ENCODE peak calls at places on chromosomes 7 and 10, in six cellular contexts. X is fibroblast of lung, Y is H1, Q is neuronal stem cell, T is HepG2, L is mammary epithelial cell. M is an unnamed sample.

GRCh38 chr10:124741922-124742417 is 2.2 kb downstream of the FAM53B start:
- DNase-seq in T (no peak), Q (no peak), X (no peak), Y (no peak), L (peak), M (peak)

GRCh38 chr7:139023076-139023475 is 12.8 kb downstream of the ZC3HAV1L start:
- DNase-seq in T (no peak), Y (no peak), L (no peak), Q (no peak), X (no peak), M (no peak)

GRCh38 chr7:115689941-115690340 is 340.6 kb downstream of the TFEC start:
- DNase-seq in Q (no peak), X (peak), Y (no peak), L (no peak), T (no peak), M (no peak)

GRCh38 chr7:149856-150636 is 42.3 kb upstream of the FAM20C start:
- DNase-seq in Q (no peak), Y (no peak), X (no peak), T (no peak), L (no peak), M (no peak)

GRCh38 chr7:45923818-45924217 is 2.7 kb upstream of the IGFBP3 start:
- DNase-seq in Q (no peak), T (no peak), Y (no peak), X (no peak), L (no peak), M (no peak)

GRCh38 chr7:44104880-44105771 is 981 bp downstream of the AEBP1 start:
- DNase-seq in L (peak), X (peak), Q (peak), T (no peak), Y (no peak), M (no peak)

GRCh38 chr10:78231930-78232329 is 198.3 kb downstream of the RPS24 start:
- DNase-seq in Q (no peak), T (peak), L (no peak), X (peak), Y (no peak), M (no peak)

GRCh38 chr7:3552499-3552898 is 251.4 kb downstream of the SDK1 start:
- DNase-seq in Y (no peak), T (no peak), X (no peak), Q (no peak), L (peak), M (no peak)

GRCh38 chr7:131110294-131111080 is 217.2 kb upstream of the MKLN1 start:
- DNase-seq in Q (peak), Y (no peak), L (peak), X (peak), T (no peak), M (peak)

GRCh38 chr10:24209946-24210491 is 1.1 kb downstream of the KIAA1217 start:
- DNase-seq in L (peak), X (peak), Q (no peak), T (peak), Y (no peak), M (peak)

GRCh38 chr7:99392046-99392445 is 16.4 kb downstream of the PDAP1 start:
- DNase-seq in L (no peak), T (no peak), Q (no peak), X (no peak), Y (no peak), M (no peak)

GRCh38 chr10:9504227-9504626 is 1449.7 kb downstream of the GATA3 start:
- DNase-seq in L (no peak), Y (no peak), T (no peak), Q (no peak), X (no peak), M (no peak)

GRCh38 chr10:123583639-123584418 is 82.3 kb upstream of the GPR26 start:
- DNase-seq in T (peak), Y (peak), Q (peak), L (peak), X (peak), M (peak)

GRCh38 chr7:33853361-33854062 is 51.8 kb upstream of the BMPER start:
- DNase-seq in X (peak), T (no peak), L (peak), Y (no peak), Q (no peak), M (no peak)

GRCh38 chr10:88032566-88032965 is 169.1 kb downstream of the PTEN start:
- DNase-seq in T (no peak), Q (no peak), L (peak), Y (no peak), X (peak), M (no peak)

GRCh38 chr10:5583525-5584175 is 58.9 kb downstream of the CALML3 start:
- DNase-seq in T (no peak), Y (no peak), L (peak), X (no peak), Q (peak), M (peak)

GRCh38 chr10:104337527-104337984 is 709 bp downstream of the ITPRIP start:
- DNase-seq in Y (no peak), T (no peak), Q (no peak), L (peak), X (no peak), M (peak)

GRCh38 chr7:68730194-68730593 is 868.1 kb upstream of the AUTS2 start:
- DNase-seq in Q (no peak), T (peak), L (no peak), X (no peak), Y (no peak), M (no peak)

GRCh38 chr10:62093863-62094291 is 174.8 kb downstream of the RTKN2 start:
- DNase-seq in Y (no peak), Q (no peak), X (peak), T (peak), L (peak), M (no peak)

GRCh38 chr10:6141296-6142151 is 52.7 kb downstream of the RBM17 start:
- DNase-seq in L (peak), X (peak), T (no peak), Q (no peak), Y (no peak), M (no peak)

GRCh38 chr10:132363921-132364593 is 32.1 kb downstream of the LRRC27 start:
- DNase-seq in Y (no peak), Q (peak), L (no peak), X (no peak), T (peak), M (peak)

GRCh38 chr7:593324-594115 is 73.9 kb upstream of the PDGFA start:
- DNase-seq in Q (no peak), X (no peak), T (no peak), Y (no peak), L (no peak), M (no peak)

GRCh38 chr7:132240262-132240661 is 336.0 kb downstream of the PLXNA4 start:
- DNase-seq in L (no peak), X (no peak), Y (no peak), T (no peak), Q (no peak), M (no peak)

GRCh38 chr7:67346126-67346525 is 349.5 kb downstream of the TYW1 start:
- DNase-seq in Q (no peak), L (no peak), Y (no peak), T (no peak), X (no peak), M (no peak)

GRCh38 chr7:90320801-90321494 is at the start of gene FAM237B:
- DNase-seq in T (no peak), X (peak), Q (peak), Y (no peak), L (peak), M (no peak)

GRCh38 chr10:16606421-16606820 is 84.7 kb upstream of the C1QL3 start:
- DNase-seq in L (no peak), Y (no peak), T (no peak), Q (no peak), X (peak), M (no peak)

GRCh38 chr10:6035101-6035834 is 26.9 kb downstream of the IL2RA start:
- DNase-seq in Q (no peak), Y (no peak), X (no peak), L (no peak), T (no peak), M (no peak)

GRCh38 chr10:35412336-35412735 is 76.0 kb downstream of the CCNY start:
- DNase-seq in L (no peak), T (no peak), Q (no peak), X (no peak), Y (no peak), M (no peak)

GRCh38 chr10:17181751-17182150 is 19.7 kb downstream of the TRDMT1 start:
- DNase-seq in Q (no peak), T (no peak), X (no peak), Y (no peak), L (no peak), M (no peak)

GRCh38 chr10:53010362-53010907 is 237.9 kb upstream of the MBL2 start:
- DNase-seq in Y (no peak), L (no peak), T (peak), Q (no peak), X (no peak), M (no peak)

DNA sequence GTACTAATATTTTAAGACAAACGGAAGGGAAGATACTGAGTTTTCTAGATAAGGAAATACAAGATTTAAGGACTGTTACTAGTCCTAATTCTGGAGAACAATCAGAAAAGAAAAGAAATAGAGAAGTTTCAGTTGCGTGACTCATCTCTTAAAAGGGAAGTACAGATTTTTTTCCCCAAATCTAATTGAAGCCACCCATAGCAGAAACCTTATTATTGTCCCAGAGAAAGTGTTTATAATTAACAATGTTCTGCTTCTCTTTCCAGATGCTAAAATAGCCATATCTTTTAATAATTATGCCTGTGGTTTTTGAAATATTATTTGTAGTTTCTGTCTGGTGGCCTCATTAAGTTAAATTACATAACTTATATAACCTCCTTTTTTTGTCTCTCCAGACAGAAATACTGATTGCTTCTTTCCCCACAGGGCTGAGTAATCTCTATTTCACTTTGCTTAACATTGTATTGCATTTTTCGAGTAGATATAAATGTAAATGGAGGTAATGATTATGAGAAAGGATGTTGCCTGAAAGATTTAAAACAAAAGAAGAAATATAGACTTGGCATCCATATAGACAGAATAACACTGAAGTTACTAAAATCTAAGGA is 240.7 kb upstream of the MBL2 start:
- DNase-seq in X (no peak), Y (no peak), L (no peak), Q (no peak), T (no peak), M (no peak)
- H2AFZ ChIP-seq in X (no peak), Y (no peak), L (no peak), Q (no peak), T (no peak), M (no peak)

DNA sequence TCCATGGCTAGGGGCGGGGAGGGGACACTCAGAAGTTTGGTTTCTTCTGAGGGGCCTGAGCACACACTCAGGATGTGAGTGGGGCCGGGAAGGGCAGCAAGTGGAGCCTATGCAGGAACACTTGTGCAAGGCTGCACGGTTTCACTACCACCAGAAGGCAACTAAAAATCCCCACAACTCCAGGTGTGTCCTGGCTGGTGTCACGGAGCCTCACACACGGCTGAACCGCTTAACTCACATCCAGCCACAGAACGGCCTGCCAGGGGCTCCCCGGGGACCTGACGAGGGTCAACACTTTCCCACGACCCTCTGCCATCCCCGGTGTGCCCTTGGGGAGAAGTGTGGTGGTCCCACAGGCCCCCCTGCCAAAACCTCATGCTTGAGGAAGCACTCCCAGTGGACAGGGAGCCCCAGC is 173.9 kb downstream of the ELFN1 start:
- DNase-seq in L (no peak), T (no peak), X (no peak), Q (no peak), Y (no peak), M (no peak)
- H3K4me2 ChIP-seq in L (no peak), T (no peak), X (no peak), Q (no peak), Y (no peak), M (no peak)

GRCh38 chr10:4120454-4120853 is 335.4 kb upstream of the KLF6 start:
- DNase-seq in X (no peak), L (no peak), T (no peak), Q (no peak), Y (no peak), M (no peak)
- H2AFZ ChIP-seq in X (no peak), L (no peak), T (no peak), Q (no peak), Y (no peak), M (no peak)

DNA sequence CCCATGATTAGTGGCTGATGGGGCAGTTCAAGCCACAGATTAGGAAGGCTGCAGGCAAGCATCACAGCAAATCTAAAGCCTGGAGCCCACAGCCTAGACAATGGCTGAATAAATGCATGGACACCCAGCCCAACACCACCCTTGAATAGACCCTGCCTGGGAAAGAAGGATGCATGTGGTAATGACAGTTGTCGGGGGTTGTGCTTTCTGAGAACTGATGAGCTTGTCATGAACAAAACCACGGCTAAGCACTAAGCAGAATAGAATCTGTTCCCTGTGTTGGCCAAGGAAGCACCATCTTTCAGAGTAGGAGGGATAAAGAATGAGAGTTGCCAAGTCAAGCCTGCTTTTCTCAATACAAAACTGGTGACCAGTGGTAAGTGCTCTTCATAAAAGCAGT is 66.1 kb upstream of the JCAD start:
- DNase-seq in X (no peak), Y (no peak), L (no peak), T (no peak), Q (no peak), M (no peak)
- H3K4me2 ChIP-seq in X (no peak), Y (no peak), L (no peak), T (no peak), Q (no peak), M (no peak)

GRCh38 chr10:59648711-59649201 is 60.9 kb downstream of the SLC16A9 start:
- DNase-seq in Y (no peak), X (no peak), T (no peak), L (no peak), Q (peak), M (no peak)
- H2AFZ ChIP-seq in Y (no peak), X (no peak), T (no peak), L (peak), Q (no peak), M (no peak)

GRCh38 chr7:136869006-136869961 is 832 bp downstream of the CHRM2 start:
- DNase-seq in Y (no peak), Q (peak), T (no peak), X (peak), L (no peak), M (no peak)
- H3K4me2 ChIP-seq in Y (peak), Q (peak), T (no peak), X (peak), L (no peak), M (no peak)